ENCODE peak calls at places on chromosomes 5 and 9, in four cellular contexts. C, S, O and M are unnamed samples. For H3K9me1, the result is how much of the 10 kb centered on the place peaks cover.

GRCh38 chr9:89544280-89544664 is 46.4 kb upstream of the SEMA4D start:
- DNase-seq in O (no peak), C (no peak), S (no peak), M (no peak)

GRCh38 chr9:129626944-129627297 is 958 bp downstream of the NTMT1 start:
- DNase-seq in C (peak), S (peak), O (no peak), M (no peak)

GRCh38 chr9:136726631-136727191 is 14.3 kb downstream of the DIPK1B start:
- DNase-seq in S (peak), O (no peak), C (peak), M (no peak)

GRCh38 chr5:36202521-36202961 is 39.2 kb downstream of the NADK2 start:
- DNase-seq in S (peak), O (no peak), C (peak), M (no peak)

GRCh38 chr9:14992025-14992424 is 81.8 kb upstream of the FREM1 start:
- DNase-seq in S (no peak), C (no peak), O (no peak), M (no peak)

GRCh38 chr9:113583511-113584470 is 120.3 kb downstream of the RGS3 start:
- DNase-seq in O (no peak), S (no peak), C (no peak), M (no peak)

GRCh38 chr5:106417566-106417965 is 1253.2 kb downstream of the EFNA5 start:
- DNase-seq in O (no peak), S (no peak), C (no peak), M (no peak)

GRCh38 chr9:76218151-76218867 is 175.9 kb downstream of the RFK start:
- DNase-seq in S (no peak), C (no peak), O (no peak), M (no peak)

GRCh38 chr9:98973546-98973921 is 29.8 kb downstream of the COL15A1 start:
- DNase-seq in S (no peak), O (no peak), C (no peak), M (no peak)

GRCh38 chr5:151496041-151496484 is 48.7 kb downstream of the SLC36A1 start:
- DNase-seq in O (no peak), C (peak), S (no peak), M (no peak)

GRCh38 chr9:132012704-132013345 is 66.8 kb downstream of the MED27 start:
- DNase-seq in O (no peak), C (no peak), S (no peak), M (no peak)

GRCh38 chr5:65066787-65067506 is 298.2 kb downstream of the CWC27 start:
- DNase-seq in O (no peak), C (no peak), S (no peak), M (no peak)

GRCh38 chr5:58108507-58108906 is 351.4 kb downstream of the PLK2 start:
- DNase-seq in C (no peak), O (no peak), S (no peak), M (no peak)

GRCh38 chr5:7686794-7687193 is 164.1 kb downstream of the CFAP90 start:
- DNase-seq in S (no peak), O (no peak), C (no peak), M (no peak)

GRCh38 chr9:37295796-37296195 is 126.7 kb upstream of the GRHPR start:
- DNase-seq in C (no peak), O (peak), S (no peak), M (no peak)

GRCh38 chr9:26413625-26414024 is 479.0 kb downstream of the CAAP1 start:
- DNase-seq in C (no peak), S (no peak), O (no peak), M (no peak)

GRCh38 chr5:39638803-39639202 is 214.0 kb upstream of the DAB2 start:
- DNase-seq in O (no peak), C (no peak), S (peak), M (no peak)

GRCh38 chr5:142290574-142291299 is 34.1 kb downstream of the SPRY4 start:
- DNase-seq in C (peak), S (peak), O (no peak), M (no peak)

GRCh38 chr9:17628617-17629016 is 49.8 kb downstream of the SH3GL2 start:
- DNase-seq in S (no peak), O (no peak), C (no peak), M (no peak)

GRCh38 chr9:13900449-13900848 is 413.5 kb downstream of the NFIB start:
- DNase-seq in O (no peak), C (no peak), S (peak), M (peak)

GRCh38 chr9:6757988-6758417 is 230 bp downstream of the KDM4C start:
- DNase-seq in C (no peak), O (peak), S (no peak), M (peak)

GRCh38 chr5:31133488-31133887 is 60.0 kb upstream of the CDH6 start:
- DNase-seq in S (peak), O (no peak), C (peak), M (no peak)

GRCh38 chr9:88540364-88540763 is 5.4 kb downstream of the NXNL2 start:
- DNase-seq in S (no peak), C (no peak), O (no peak), M (no peak)

GRCh38 chr9:130058154-130058553 is 4.4 kb downstream of the GPR107 start:
- DNase-seq in C (no peak), S (no peak), O (peak), M (no peak)

GRCh38 chr5:102313907-102314306 is 17.8 kb upstream of the SLCO4C1 start:
- DNase-seq in S (no peak), O (no peak), C (no peak), M (no peak)

GRCh38 chr9:20043035-20043434 is 254.2 kb upstream of the SLC24A2 start:
- DNase-seq in S (no peak), O (no peak), C (no peak), M (no peak)

GRCh38 chr9:108057421-108058136 is 568.0 kb upstream of the KLF4 start:
- DNase-seq in S (peak), O (no peak), C (peak), M (peak)

DNA sequence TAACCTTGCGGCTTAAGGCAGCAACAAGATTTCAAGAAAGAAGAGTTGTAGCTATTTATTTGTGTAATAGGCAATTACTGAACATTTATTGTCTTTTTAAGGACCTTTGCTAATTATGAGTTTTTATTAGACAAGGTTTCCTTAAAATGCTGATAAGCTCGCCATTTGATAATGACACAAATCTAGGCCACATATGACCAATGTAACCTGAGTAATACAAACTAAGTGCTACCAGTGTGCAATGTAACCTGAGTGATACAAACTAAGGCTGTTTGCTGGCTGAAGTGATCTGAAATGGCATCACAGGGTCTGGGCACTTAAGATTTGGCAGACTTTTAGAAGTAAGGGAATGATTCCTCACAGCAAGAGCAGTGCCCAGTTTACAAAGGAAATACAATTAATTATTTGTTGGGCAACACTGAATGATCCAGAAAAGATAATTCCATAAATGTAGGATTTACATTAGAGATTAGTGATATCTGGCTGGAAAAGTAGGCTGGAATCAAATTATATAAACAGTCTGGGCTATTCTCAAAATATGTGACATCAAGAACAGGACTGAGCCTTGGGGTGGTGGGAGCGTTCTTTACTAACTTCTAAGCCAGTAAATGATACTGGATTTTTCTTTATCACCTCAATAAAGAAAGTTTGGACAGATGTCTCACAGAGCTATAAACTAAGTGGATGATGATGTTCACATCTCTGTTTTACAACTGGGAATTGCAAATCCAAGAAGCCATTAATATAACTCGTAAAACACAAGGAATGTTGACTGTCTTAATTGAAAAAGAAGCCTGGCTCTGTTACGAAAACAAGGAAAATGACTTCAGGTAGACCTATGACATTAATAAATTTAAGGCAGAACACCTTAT is 54.8 kb downstream of the MRPS27 start:
- DNase-seq in C (no peak), O (no peak), S (no peak), M (no peak)
- H2AFZ ChIP-seq in C (no peak), O (no peak), S (no peak), M (no peak)

GRCh38 chr9:101498323-101498722 is 35.3 kb upstream of the RNF20 start:
- DNase-seq in O (no peak), C (peak), S (no peak), M (no peak)
- H3K9me1 ChIP-seq in O (under half), C (under half), S (under half), M (under half)

GRCh38 chr5:43042176-43042625 is 2.1 kb upstream of the ANXA2R start:
- DNase-seq in S (no peak), O (peak), C (peak), M (no peak)
- H2AFZ ChIP-seq in S (peak), O (peak), C (peak), M (peak)

GRCh38 chr9:21434202-21435014 is 5.8 kb upstream of the IFNA1 start:
- DNase-seq in C (peak), S (peak), O (no peak), M (no peak)

GRCh38 chr9:21443849-21444625 is 3.8 kb downstream of the IFNA1 start:
- DNase-seq in O (no peak), C (no peak), S (no peak), M (no peak)

DNA sequence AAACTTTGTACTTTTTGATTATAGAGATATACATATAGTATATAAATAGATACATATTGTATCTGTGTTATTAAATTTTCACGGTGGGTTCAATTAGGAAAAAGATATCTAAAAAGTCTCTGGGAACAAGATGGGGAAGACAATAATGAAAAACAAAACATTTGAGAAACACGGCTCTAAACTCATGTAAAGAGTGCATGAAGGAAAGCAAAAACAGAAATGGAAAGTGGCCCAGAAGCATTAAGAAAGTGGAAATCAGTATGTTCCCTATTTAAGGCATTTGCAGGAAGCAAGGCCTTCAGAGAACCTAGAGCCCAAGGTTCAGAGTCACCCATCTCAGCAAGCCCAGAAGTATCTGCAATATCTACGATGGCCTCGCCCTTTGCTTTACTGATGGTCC is at the start of gene IFNA1:
- DNase-seq in C (no peak), S (no peak), O (no peak), M (no peak)
- H3K9me1 ChIP-seq in C (under half), S (under half), O (under half), M (under half)